ENCODE peak calls at places on chromosomes 7 and 10, in four cellular contexts. Y is sigmoid colon, M is K562, E is A549. V is an unnamed sample. For H3K9me3, the result is how much of the 10 kb centered on the place peaks cover.

GRCh38 chr10:62651341-62651740 is 153.2 kb upstream of the ADO start:
- DNase-seq in Y (no peak), E (no peak), M (no peak), V (no peak)

GRCh38 chr7:68433462-68433861 is 1164.8 kb upstream of the AUTS2 start:
- DNase-seq in E (no peak), M (no peak), Y (no peak), V (no peak)

GRCh38 chr10:118041316-118041715 is 5.4 kb downstream of the RAB11FIP2 start:
- DNase-seq in M (no peak), Y (no peak), E (no peak), V (no peak)

GRCh38 chr10:121865554-121865953 is 62.3 kb downstream of the ATE1 start:
- DNase-seq in M (no peak), E (no peak), Y (no peak), V (no peak)

GRCh38 chr10:15237351-15237750 is 68.9 kb upstream of the NMT2 start:
- DNase-seq in E (peak), M (peak), Y (no peak), V (no peak)

GRCh38 chr7:112341464-112341863 is 108.8 kb upstream of the IFRD1 start:
- DNase-seq in E (no peak), Y (no peak), M (no peak), V (no peak)

GRCh38 chr10:111370101-111370500 is 293.3 kb downstream of the ADRA2A start:
- DNase-seq in M (no peak), E (no peak), Y (no peak), V (no peak)

GRCh38 chr7:155497149-155497901 is 39.4 kb downstream of the EN2 start:
- DNase-seq in E (no peak), Y (no peak), M (no peak), V (no peak)

GRCh38 chr10:72834183-72834825 is 59.2 kb upstream of the OIT3 start:
- DNase-seq in E (peak), Y (peak), M (peak), V (no peak)

GRCh38 chr10:63241898-63242297 is 108.8 kb downstream of the NRBF2 start:
- DNase-seq in Y (no peak), E (no peak), M (no peak), V (no peak)

GRCh38 chr7:79820387-79820786 is 314.2 kb upstream of the GNAI1 start:
- DNase-seq in E (no peak), Y (peak), M (no peak), V (peak)

GRCh38 chr7:106246941-106247826 is 37.6 kb downstream of the NAMPT start:
- DNase-seq in M (no peak), E (no peak), Y (no peak), V (no peak)

GRCh38 chr7:41918597-41918996 is 215.7 kb upstream of the INHBA start:
- DNase-seq in M (no peak), Y (no peak), E (no peak), V (no peak)

GRCh38 chr7:50729962-50730361 is 52.7 kb downstream of the GRB10 start:
- DNase-seq in Y (no peak), E (no peak), M (no peak), V (no peak)

GRCh38 chr7:13990319-13990983 is 985 bp upstream of the ETV1 start:
- DNase-seq in Y (peak), E (peak), M (no peak), V (no peak)

GRCh38 chr7:69450436-69450835 is 147.8 kb upstream of the AUTS2 start:
- DNase-seq in M (no peak), E (no peak), Y (no peak), V (no peak)

GRCh38 chr10:100119726-100120125 is 38.1 kb upstream of the CPN1 start:
- DNase-seq in M (no peak), E (no peak), Y (no peak), V (no peak)

GRCh38 chr7:20651960-20652544 is 36.6 kb downstream of the ABCB5 start:
- DNase-seq in Y (no peak), E (peak), M (peak), V (no peak)

GRCh38 chr10:86001521-86001920 is 365.1 kb downstream of the GRID1 start:
- DNase-seq in E (no peak), M (no peak), Y (no peak), V (no peak)

GRCh38 chr7:44520574-44520973 is 20.6 kb downstream of the NPC1L1 start:
- DNase-seq in E (no peak), M (no peak), Y (no peak), V (no peak)

GRCh38 chr10:22712959-22713852 is 1.2 kb downstream of the PIP4K2A start:
- DNase-seq in M (peak), E (no peak), Y (no peak), V (peak)

GRCh38 chr7:39741942-39742623 is 118.7 kb downstream of the RALA start:
- DNase-seq in E (peak), M (peak), Y (no peak), V (peak)

GRCh38 chr7:150986099-150986512 is 4.7 kb upstream of the NOS3 start:
- DNase-seq in Y (no peak), E (peak), M (peak), V (no peak)

GRCh38 chr10:101135151-101136006 is 4.3 kb downstream of the TLX1 start:
- DNase-seq in Y (peak), M (no peak), E (no peak), V (no peak)

GRCh38 chr10:110354322-110354766 is 49.6 kb upstream of the SMNDC1 start:
- DNase-seq in E (peak), Y (peak), M (peak), V (peak)

GRCh38 chr7:102429141-102429904 is 4.1 kb upstream of the ORAI2 start:
- DNase-seq in Y (no peak), M (no peak), E (no peak), V (peak)

GRCh38 chr7:139071683-139072082 is 35.8 kb upstream of the ZC3HAV1L start:
- DNase-seq in E (no peak), Y (no peak), M (no peak), V (no peak)

GRCh38 chr10:33116293-33116697 is 158.3 kb upstream of the ITGB1 start:
- DNase-seq in Y (no peak), E (no peak), M (no peak), V (no peak)

GRCh38 chr10:1037098-1037497 is 11.4 kb upstream of the IDI2 start:
- DNase-seq in E (no peak), M (no peak), Y (no peak), V (no peak)
- H3K9me3 ChIP-seq in E (under half), M (under half), Y (under half), V (under half)

GRCh38 chr10:116771101-116771705 is 28.8 kb upstream of the HSPA12A start:
- DNase-seq in Y (peak), E (peak), M (no peak), V (no peak)
- TF ChIP-seq EP300 in Y (no peak), E (peak), M (no peak), V (no peak)

GRCh38 chr10:45453639-45454250 is 79.7 kb downstream of the ALOX5 start:
- DNase-seq in Y (no peak), M (no peak), E (no peak), V (no peak)
- H3K4me3 ChIP-seq in Y (no peak), M (no peak), E (no peak), V (no peak)

GRCh38 chr7:159177270-159178036 is 32.8 kb upstream of the VIPR2 start:
- DNase-seq in Y (no peak), M (no peak), E (no peak), V (no peak)
- H3K9me3 ChIP-seq in Y (under half), M (under half), E (under half), V (under half)

DNA sequence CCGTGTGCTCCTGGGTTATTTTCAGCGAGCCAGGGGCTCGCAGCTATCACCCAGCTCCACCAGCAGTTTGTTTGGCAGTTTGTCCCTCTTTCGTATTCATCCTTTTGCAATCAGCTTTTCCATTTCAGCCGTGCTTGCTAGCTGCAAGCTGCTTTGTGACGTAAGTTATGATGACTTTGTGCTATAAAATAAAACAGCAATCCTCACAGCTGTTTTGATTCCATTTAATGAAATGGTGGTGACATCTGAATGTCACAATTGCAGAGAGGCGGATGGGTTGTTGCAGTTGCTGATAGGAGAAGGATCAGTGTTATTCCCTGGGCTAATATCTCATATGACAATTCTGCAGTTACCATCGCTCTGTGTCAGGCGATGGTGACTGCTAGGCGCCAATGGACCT is 251.7 kb downstream of the SNX10 start:
- DNase-seq in Y (no peak), E (no peak), M (no peak), V (no peak)
- TF ChIP-seq EP300 in Y (no peak), E (no peak), M (no peak), V (no peak)

GRCh38 chr7:149431486-149432120 is 29.3 kb downstream of the ZNF777 start:
- DNase-seq in E (no peak), M (no peak), Y (no peak), V (no peak)
- H3K4me3 ChIP-seq in E (no peak), M (no peak), Y (no peak), V (no peak)

DNA sequence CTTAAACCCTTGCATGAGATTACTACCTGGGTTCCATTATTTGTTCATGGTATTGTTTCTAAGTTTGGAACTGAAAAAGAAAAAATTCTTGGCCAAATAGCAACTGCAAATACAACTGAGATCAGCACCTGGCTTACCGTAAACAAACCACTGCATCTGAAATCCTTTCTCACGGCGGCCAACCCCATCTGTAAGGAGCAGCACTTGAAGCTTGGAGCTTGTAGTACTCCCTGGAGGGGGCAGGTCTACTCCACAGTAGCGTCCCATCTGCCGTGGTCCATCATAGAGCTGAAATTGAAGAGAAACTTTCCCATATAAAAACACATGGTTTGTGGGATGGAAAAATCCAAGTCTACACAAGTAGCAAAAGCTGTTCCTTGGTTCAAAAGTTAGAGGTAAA is 109.9 kb downstream of the CUBN start:
- DNase-seq in M (no peak), Y (no peak), E (no peak), V (no peak)
- H3K9me3 ChIP-seq in M (under half), Y (under half), E (under half), V (under half)

GRCh38 chr7:133355325-133355708 is 102.4 kb downstream of the EXOC4 start:
- DNase-seq in E (no peak), M (no peak), Y (no peak), V (no peak)
- TF ChIP-seq EP300 in E (no peak), M (peak), Y (no peak), V (no peak)

DNA sequence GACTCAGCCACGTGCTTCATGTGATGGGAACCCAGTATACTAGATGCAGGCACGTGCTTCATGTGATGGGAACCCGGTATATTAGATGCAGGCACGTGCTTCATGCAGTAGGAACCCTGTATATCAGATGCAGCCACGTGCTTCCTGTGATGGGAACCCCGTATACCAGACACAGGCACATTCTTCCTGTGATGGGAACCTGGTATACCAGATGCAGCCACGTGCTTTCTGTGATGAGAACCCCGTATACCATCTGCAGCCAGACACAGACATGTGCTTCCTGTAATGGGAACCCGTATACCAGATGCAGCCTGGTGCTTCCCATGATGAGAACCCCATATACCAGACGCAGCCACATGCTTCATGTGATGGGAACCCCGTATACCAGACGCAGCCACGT is 44.0 kb downstream of the MGMT start:
- DNase-seq in M (no peak), E (no peak), Y (no peak), V (no peak)
- H3K4me3 ChIP-seq in M (no peak), E (no peak), Y (no peak), V (no peak)

GRCh38 chr7:157863906-157864810 is 527.4 kb downstream of the DNAJB6 start:
- DNase-seq in E (no peak), M (no peak), Y (no peak), V (no peak)
- H3K9me3 ChIP-seq in E (under half), M (under half), Y (under half), V (under half)

V was measured in upper lobe of left lung.